ENCODE peak calls at places on chromosomes 6 and 20, in seven cellular contexts. One of them, this sample, is unnamed.

GRCh38 chr6:5967594-5967993 is 39.1 kb downstream of the NRN1 start:
- DNase-seq in SJSA1: no peak
- DNase-seq in psoas muscle: no peak
- DNase-seq in fibroblast of lung: no peak
- DNase-seq in GM12865: no peak
- DNase-seq in heart right ventricle: no peak
- DNase-seq in heart left ventricle: no peak
- DNase-seq in this sample: no peak

GRCh38 chr6:33746036-33746600 is 587 bp downstream of the IP6K3 start:
- DNase-seq in heart left ventricle: peak
- DNase-seq in SJSA1: peak
- DNase-seq in heart right ventricle: peak
- DNase-seq in psoas muscle: peak
- DNase-seq in GM12865: no peak
- DNase-seq in fibroblast of lung: peak
- DNase-seq in this sample: peak

GRCh38 chr20:42610070-42610469 is 579.6 kb downstream of the PTPRT start:
- DNase-seq in psoas muscle: no peak
- DNase-seq in fibroblast of lung: no peak
- DNase-seq in SJSA1: no peak
- DNase-seq in heart left ventricle: no peak
- DNase-seq in heart right ventricle: no peak
- DNase-seq in GM12865: no peak
- DNase-seq in this sample: no peak

GRCh38 chr6:160730911-160731310 is 28.9 kb downstream of the PLG start:
- DNase-seq in heart right ventricle: no peak
- DNase-seq in GM12865: peak
- DNase-seq in heart left ventricle: no peak
- DNase-seq in SJSA1: no peak
- DNase-seq in fibroblast of lung: no peak
- DNase-seq in psoas muscle: no peak
- DNase-seq in this sample: no peak

GRCh38 chr20:36435799-36436541 is 105.3 kb upstream of the MYL9 start:
- DNase-seq in SJSA1: peak
- DNase-seq in fibroblast of lung: peak
- DNase-seq in psoas muscle: peak
- DNase-seq in GM12865: peak
- DNase-seq in heart right ventricle: peak
- DNase-seq in heart left ventricle: peak
- DNase-seq in this sample: peak

GRCh38 chr20:57508381-57508780 is 16.6 kb downstream of the CTCFL start:
- DNase-seq in heart left ventricle: no peak
- DNase-seq in SJSA1: no peak
- DNase-seq in GM12865: no peak
- DNase-seq in psoas muscle: no peak
- DNase-seq in heart right ventricle: no peak
- DNase-seq in fibroblast of lung: no peak
- DNase-seq in this sample: no peak

GRCh38 chr6:129183681-129184216 is 300.8 kb downstream of the LAMA2 start:
- DNase-seq in SJSA1: no peak
- DNase-seq in heart right ventricle: no peak
- DNase-seq in heart left ventricle: no peak
- DNase-seq in fibroblast of lung: peak
- DNase-seq in psoas muscle: no peak
- DNase-seq in GM12865: no peak
- DNase-seq in this sample: no peak

GRCh38 chr6:138182939-138183791 is 21.4 kb downstream of the ARFGEF3 start:
- DNase-seq in heart left ventricle: no peak
- DNase-seq in fibroblast of lung: no peak
- DNase-seq in SJSA1: no peak
- DNase-seq in psoas muscle: no peak
- DNase-seq in GM12865: no peak
- DNase-seq in heart right ventricle: no peak
- DNase-seq in this sample: no peak

GRCh38 chr6:42369568-42369967 is 82.2 kb downstream of the TRERF1 start:
- DNase-seq in heart right ventricle: no peak
- DNase-seq in GM12865: peak
- DNase-seq in heart left ventricle: no peak
- DNase-seq in fibroblast of lung: no peak
- DNase-seq in SJSA1: no peak
- DNase-seq in psoas muscle: no peak
- DNase-seq in this sample: no peak

GRCh38 chr20:24776755-24777271 is 172.3 kb upstream of the CST7 start:
- DNase-seq in SJSA1: peak
- DNase-seq in heart left ventricle: no peak
- DNase-seq in fibroblast of lung: no peak
- DNase-seq in heart right ventricle: no peak
- DNase-seq in psoas muscle: no peak
- DNase-seq in GM12865: no peak
- DNase-seq in this sample: no peak

GRCh38 chr20:25011831-25012241 is 19.3 kb upstream of the APMAP start:
- DNase-seq in psoas muscle: peak
- DNase-seq in GM12865: no peak
- DNase-seq in heart right ventricle: no peak
- DNase-seq in SJSA1: peak
- DNase-seq in heart left ventricle: peak
- DNase-seq in fibroblast of lung: no peak
- DNase-seq in this sample: no peak

GRCh38 chr6:42970859-42971612 is 7.9 kb downstream of the PEX6 start:
- DNase-seq in heart left ventricle: no peak
- DNase-seq in psoas muscle: no peak
- DNase-seq in GM12865: no peak
- DNase-seq in fibroblast of lung: peak
- DNase-seq in heart right ventricle: no peak
- DNase-seq in SJSA1: no peak
- DNase-seq in this sample: no peak

GRCh38 chr20:24653306-24653705 is 183.9 kb downstream of the SYNDIG1 start:
- DNase-seq in fibroblast of lung: peak
- DNase-seq in heart left ventricle: no peak
- DNase-seq in heart right ventricle: no peak
- DNase-seq in psoas muscle: no peak
- DNase-seq in GM12865: no peak
- DNase-seq in SJSA1: peak
- DNase-seq in this sample: no peak

GRCh38 chr6:47149554-47149953 is 107.4 kb upstream of the ADGRF1 start:
- DNase-seq in fibroblast of lung: no peak
- DNase-seq in GM12865: no peak
- DNase-seq in heart left ventricle: no peak
- DNase-seq in SJSA1: no peak
- DNase-seq in heart right ventricle: no peak
- DNase-seq in psoas muscle: no peak
- DNase-seq in this sample: no peak

GRCh38 chr20:49432562-49432961 is 49.9 kb downstream of the KCNB1 start:
- DNase-seq in SJSA1: no peak
- DNase-seq in psoas muscle: no peak
- DNase-seq in heart right ventricle: no peak
- DNase-seq in GM12865: no peak
- DNase-seq in fibroblast of lung: no peak
- DNase-seq in heart left ventricle: no peak
- DNase-seq in this sample: no peak

GRCh38 chr20:14622796-14623195 is 285.4 kb upstream of the FLRT3 start:
- DNase-seq in SJSA1: no peak
- DNase-seq in heart right ventricle: no peak
- DNase-seq in psoas muscle: no peak
- DNase-seq in fibroblast of lung: peak
- DNase-seq in heart left ventricle: no peak
- DNase-seq in GM12865: peak
- DNase-seq in this sample: no peak

GRCh38 chr6:134174790-134175531 is 122.5 kb upstream of the SLC2A12 start:
- DNase-seq in psoas muscle: peak
- DNase-seq in GM12865: peak
- DNase-seq in heart right ventricle: peak
- DNase-seq in heart left ventricle: peak
- DNase-seq in fibroblast of lung: peak
- DNase-seq in SJSA1: peak
- DNase-seq in this sample: peak

GRCh38 chr6:80607814-80608391 is 501.4 kb downstream of the BCKDHB start:
- DNase-seq in psoas muscle: no peak
- DNase-seq in heart right ventricle: peak
- DNase-seq in GM12865: no peak
- DNase-seq in fibroblast of lung: peak
- DNase-seq in heart left ventricle: no peak
- DNase-seq in SJSA1: peak
- DNase-seq in this sample: no peak

GRCh38 chr6:75210885-75211739 is 5.3 kb upstream of the COL12A1 start:
- DNase-seq in SJSA1: peak
- DNase-seq in fibroblast of lung: peak
- DNase-seq in heart left ventricle: peak
- DNase-seq in heart right ventricle: peak
- DNase-seq in psoas muscle: no peak
- DNase-seq in GM12865: peak
- DNase-seq in this sample: no peak

GRCh38 chr20:48760403-48760889 is 67.4 kb downstream of the PREX1 start:
- DNase-seq in fibroblast of lung: peak
- DNase-seq in SJSA1: no peak
- DNase-seq in heart right ventricle: peak
- DNase-seq in heart left ventricle: peak
- DNase-seq in psoas muscle: no peak
- DNase-seq in GM12865: peak
- DNase-seq in this sample: peak

DNA sequence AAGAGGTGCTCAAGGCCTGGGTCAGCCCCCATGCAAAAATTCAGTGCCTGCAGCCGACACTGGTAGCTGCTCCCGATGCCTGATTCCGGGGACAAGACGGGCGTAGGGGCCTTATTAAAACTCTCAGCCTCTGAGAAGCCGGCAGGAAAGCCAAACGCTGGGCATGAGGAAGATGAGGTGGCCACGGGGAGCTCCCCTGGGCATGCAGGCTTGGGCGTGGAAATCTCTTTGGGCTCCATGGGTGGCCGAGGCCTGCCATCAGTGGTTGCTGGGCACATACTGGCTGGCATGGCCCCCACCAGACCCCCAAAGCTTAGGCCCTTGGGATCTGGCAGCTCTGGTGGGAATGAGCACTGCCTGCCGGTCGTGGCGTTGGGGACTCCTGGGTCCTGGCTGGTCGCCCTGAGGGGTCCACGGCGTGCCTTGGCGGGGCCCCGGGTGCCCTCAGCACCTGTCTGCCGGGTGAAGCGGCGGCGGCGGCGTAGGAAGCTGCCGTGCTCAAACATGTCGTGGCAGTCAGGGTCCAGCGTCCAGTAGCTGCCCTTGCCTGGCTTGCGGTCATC is 586 bp downstream of the FOXS1 start:
- DNase-seq in heart right ventricle: no peak
- DNase-seq in fibroblast of lung: no peak
- DNase-seq in psoas muscle: no peak
- DNase-seq in SJSA1: no peak
- DNase-seq in heart left ventricle: no peak
- DNase-seq in GM12865: no peak
- DNase-seq in this sample: no peak
- H3K4me3 ChIP-seq in heart right ventricle: peak
- H3K4me3 ChIP-seq in fibroblast of lung: no peak
- H3K4me3 ChIP-seq in psoas muscle: peak
- H3K4me3 ChIP-seq in SJSA1: peak
- H3K4me3 ChIP-seq in heart left ventricle: peak
- H3K4me3 ChIP-seq in GM12865: no peak
- H3K4me3 ChIP-seq in this sample: no peak

GRCh38 chr6:139695361-139695760 is 320.9 kb upstream of the CITED2 start:
- DNase-seq in GM12865: no peak
- DNase-seq in SJSA1: no peak
- DNase-seq in heart right ventricle: no peak
- DNase-seq in fibroblast of lung: no peak
- DNase-seq in psoas muscle: no peak
- DNase-seq in heart left ventricle: no peak
- DNase-seq in this sample: no peak

GRCh38 chr6:139693735-139694134 is 319.3 kb upstream of the CITED2 start:
- DNase-seq in heart right ventricle: no peak
- DNase-seq in GM12865: no peak
- DNase-seq in SJSA1: no peak
- DNase-seq in heart left ventricle: no peak
- DNase-seq in psoas muscle: no peak
- DNase-seq in fibroblast of lung: no peak
- DNase-seq in this sample: no peak

GRCh38 chr6:139686308-139686707 is 311.9 kb upstream of the CITED2 start:
- DNase-seq in SJSA1: no peak
- DNase-seq in GM12865: no peak
- DNase-seq in heart right ventricle: no peak
- DNase-seq in fibroblast of lung: peak
- DNase-seq in heart left ventricle: no peak
- DNase-seq in psoas muscle: peak
- DNase-seq in this sample: no peak

GRCh38 chr6:139687055-139687454 is 312.6 kb upstream of the CITED2 start:
- DNase-seq in GM12865: no peak
- DNase-seq in SJSA1: no peak
- DNase-seq in psoas muscle: no peak
- DNase-seq in fibroblast of lung: no peak
- DNase-seq in heart left ventricle: no peak
- DNase-seq in heart right ventricle: no peak
- DNase-seq in this sample: no peak

GRCh38 chr6:139690007-139690406 is 315.6 kb upstream of the CITED2 start:
- DNase-seq in fibroblast of lung: no peak
- DNase-seq in GM12865: no peak
- DNase-seq in heart left ventricle: no peak
- DNase-seq in SJSA1: no peak
- DNase-seq in heart right ventricle: no peak
- DNase-seq in psoas muscle: no peak
- DNase-seq in this sample: no peak
- H3K4me3 ChIP-seq in fibroblast of lung: no peak
- H3K4me3 ChIP-seq in GM12865: no peak
- H3K4me3 ChIP-seq in heart left ventricle: no peak
- H3K4me3 ChIP-seq in SJSA1: no peak
- H3K4me3 ChIP-seq in heart right ventricle: no peak
- H3K4me3 ChIP-seq in psoas muscle: no peak
- H3K4me3 ChIP-seq in this sample: no peak

GRCh38 chr6:118705799-118706481 is 54.5 kb upstream of the CEP85L start:
- DNase-seq in fibroblast of lung: peak
- DNase-seq in heart right ventricle: no peak
- DNase-seq in heart left ventricle: peak
- DNase-seq in SJSA1: no peak
- DNase-seq in GM12865: peak
- DNase-seq in psoas muscle: no peak
- DNase-seq in this sample: no peak

GRCh38 chr6:118708055-118708454 is 56.7 kb upstream of the CEP85L start:
- DNase-seq in psoas muscle: no peak
- DNase-seq in heart left ventricle: no peak
- DNase-seq in heart right ventricle: no peak
- DNase-seq in GM12865: no peak
- DNase-seq in fibroblast of lung: peak
- DNase-seq in SJSA1: no peak
- DNase-seq in this sample: no peak

GRCh38 chr6:118708736-118709135 is 57.3 kb upstream of the CEP85L start:
- DNase-seq in heart right ventricle: no peak
- DNase-seq in fibroblast of lung: peak
- DNase-seq in SJSA1: no peak
- DNase-seq in GM12865: no peak
- DNase-seq in psoas muscle: no peak
- DNase-seq in heart left ventricle: no peak
- DNase-seq in this sample: no peak

GRCh38 chr6:118704911-118705310 is 53.5 kb upstream of the CEP85L start:
- DNase-seq in SJSA1: no peak
- DNase-seq in GM12865: no peak
- DNase-seq in heart right ventricle: no peak
- DNase-seq in psoas muscle: no peak
- DNase-seq in fibroblast of lung: no peak
- DNase-seq in heart left ventricle: no peak
- DNase-seq in this sample: no peak

GRCh38 chr6:118706702-118707101 is 55.3 kb upstream of the CEP85L start:
- DNase-seq in psoas muscle: no peak
- DNase-seq in heart right ventricle: no peak
- DNase-seq in GM12865: no peak
- DNase-seq in fibroblast of lung: peak
- DNase-seq in heart left ventricle: no peak
- DNase-seq in SJSA1: no peak
- DNase-seq in this sample: no peak
- H3K4me3 ChIP-seq in psoas muscle: no peak
- H3K4me3 ChIP-seq in heart right ventricle: no peak
- H3K4me3 ChIP-seq in GM12865: no peak
- H3K4me3 ChIP-seq in fibroblast of lung: no peak
- H3K4me3 ChIP-seq in heart left ventricle: no peak
- H3K4me3 ChIP-seq in SJSA1: no peak
- H3K4me3 ChIP-seq in this sample: no peak

GRCh38 chr6:169251822-169252804 is 1.5 kb downstream of the THBS2 start:
- DNase-seq in heart right ventricle: no peak
- DNase-seq in GM12865: no peak
- DNase-seq in psoas muscle: no peak
- DNase-seq in SJSA1: peak
- DNase-seq in fibroblast of lung: no peak
- DNase-seq in heart left ventricle: no peak
- DNase-seq in this sample: no peak
- H3K4me3 ChIP-seq in heart right ventricle: peak
- H3K4me3 ChIP-seq in GM12865: no peak
- H3K4me3 ChIP-seq in psoas muscle: peak
- H3K4me3 ChIP-seq in SJSA1: no peak
- H3K4me3 ChIP-seq in fibroblast of lung: peak
- H3K4me3 ChIP-seq in heart left ventricle: peak
- H3K4me3 ChIP-seq in this sample: no peak

This sample was measured in mucosa of descending colon.